ENCODE peak calls at places on chromosomes 16 and 17, in eight cellular contexts. E is heart left ventricle, P is right atrium auricular region, V is heart right ventricle, J is AG04450, W is sigmoid colon, O is cardiac fibroblast, B is GM12864. T is an unnamed sample.

GRCh38 chr16:24670623-24671454 is 58.6 kb upstream of the TNRC6A start:
- DNase-seq in B (no peak), W (peak; percentile 87), O (peak; percentile 82), V (peak; percentile 55), J (no peak), E (peak; percentile 77), P (peak; percentile 88), T (no peak)

GRCh38 chr17:77011173-77012011 is 129.4 kb upstream of the SEC14L1 start:
- DNase-seq in P (no peak), J (no peak), B (peak; percentile 3), W (no peak), V (no peak), E (no peak), O (peak; percentile 61), T (no peak)

GRCh38 chr16:11994187-11995119 is 17.9 kb downstream of the SNX29 start:
- DNase-seq in E (peak; percentile 70), P (no peak), J (no peak), V (no peak), W (peak; percentile 68), O (no peak), B (no peak), T (peak; percentile 86)

GRCh38 chr16:21301168-21301894 is 23.2 kb upstream of the CRYM start:
- DNase-seq in O (peak; percentile 68), V (peak; percentile 61), W (peak; percentile 88), B (peak; percentile 60), J (no peak), E (peak; percentile 74), P (peak; percentile 67), T (no peak)

GRCh38 chr16:55113195-55113594 is 182.5 kb downstream of the IRX5 start:
- DNase-seq in B (no peak), V (no peak), O (no peak), W (no peak), J (no peak), E (no peak), P (no peak), T (no peak)

GRCh38 chr16:88738167-88739084 is 32.1 kb downstream of the CTU2 start:
- DNase-seq in J (no peak), E (no peak), O (no peak), B (no peak), P (no peak), V (no peak), W (no peak), T (no peak)

GRCh38 chr17:1391577-1391976 is 8.4 kb downstream of the YWHAE start:
- DNase-seq in W (peak; percentile 55), V (no peak), E (no peak), J (no peak), O (no peak), B (no peak), P (no peak), T (no peak)

GRCh38 chr17:12990926-12991325 is 26.9 kb downstream of the ELAC2 start:
- DNase-seq in B (no peak), P (no peak), V (no peak), W (no peak), J (no peak), E (no peak), O (no peak), T (no peak)

GRCh38 chr17:31373150-31374082 is 18.1 kb upstream of the RAB11FIP4 start:
- DNase-seq in J (peak; percentile 23), V (no peak), E (no peak), O (peak; percentile 85), B (peak; percentile 40), W (no peak), P (no peak), T (no peak)

GRCh38 chr16:23348579-23349469 is 46.7 kb downstream of the SCNN1B start:
- DNase-seq in B (no peak), W (peak; percentile 26), E (no peak), V (no peak), P (no peak), J (no peak), O (no peak), T (no peak)

GRCh38 chr16:56389554-56389953 is 35.8 kb downstream of the AMFR start:
- DNase-seq in W (no peak), P (no peak), O (peak; percentile 66), E (no peak), J (peak; percentile 83), V (no peak), B (no peak), T (no peak)

GRCh38 chr16:87603684-87604571 is 1.6 kb downstream of the JPH3 start:
- DNase-seq in B (no peak), V (no peak), J (no peak), E (no peak), W (no peak), P (no peak), O (no peak), T (no peak)

GRCh38 chr17:30995347-30995746 is 24.5 kb downstream of the RNF135 start:
- DNase-seq in P (no peak), O (no peak), B (no peak), J (no peak), E (no peak), W (no peak), V (no peak), T (no peak)

GRCh38 chr16:15440852-15441251 is 6.5 kb downstream of the BMERB1 start:
- DNase-seq in B (no peak), O (peak; percentile 31), J (no peak), W (no peak), V (no peak), E (no peak), P (no peak), T (no peak)

GRCh38 chr17:29579866-29580771 is 9.3 kb downstream of the GIT1 start:
- DNase-seq in P (peak; percentile 88), J (no peak), O (peak; percentile 82), E (peak; percentile 90), W (peak; percentile 91), B (peak; percentile 64), V (peak; percentile 87), T (peak; percentile 86)

GRCh38 chr17:12790806-12791148 is 1.5 kb downstream of the ARHGAP44 start:
- DNase-seq in B (no peak), V (no peak), O (no peak), J (no peak), P (no peak), W (no peak), E (no peak), T (no peak)

GRCh38 chr17:63911657-63912100 is 621 bp upstream of the CSHL1 start:
- DNase-seq in V (no peak), B (no peak), W (no peak), E (no peak), O (peak; percentile 19), J (no peak), P (no peak), T (no peak)
- TF ChIP-seq CTCF in V (peak; percentile 83), B (peak; percentile 72), W (peak; percentile 22), E (peak; percentile 86), O (peak; percentile 66), J (peak; percentile 66), P (peak; percentile 95), T (peak; percentile 93)

GRCh38 chr17:7393613-7394451 is 493 bp downstream of the PLSCR3 start:
- DNase-seq in P (no peak), W (peak; percentile 76), V (no peak), O (no peak), B (no peak), J (no peak), E (no peak), T (no peak)
- TF ChIP-seq CTCF in P (no peak), W (no peak), V (no peak), O (peak; percentile 18), B (no peak), J (no peak), E (no peak), T (no peak)

GRCh38 chr17:22692801-22693171 is 1000.5 kb downstream of the KCNJ18 start:
- DNase-seq in B (no peak), V (no peak), J (no peak), E (no peak), O (no peak), P (no peak), W (no peak), T (no peak)

GRCh38 chr17:22694362-22695227 is 1002.3 kb downstream of the KCNJ18 start:
- DNase-seq in V (no peak), P (no peak), O (no peak), W (no peak), E (no peak), J (no peak), B (no peak), T (no peak)

GRCh38 chr17:22692066-22692800 is 999.9 kb downstream of the KCNJ18 start:
- DNase-seq in J (no peak), V (no peak), W (peak; percentile 55), B (no peak), P (peak; percentile 55), E (no peak), O (no peak), T (no peak)

DNA sequence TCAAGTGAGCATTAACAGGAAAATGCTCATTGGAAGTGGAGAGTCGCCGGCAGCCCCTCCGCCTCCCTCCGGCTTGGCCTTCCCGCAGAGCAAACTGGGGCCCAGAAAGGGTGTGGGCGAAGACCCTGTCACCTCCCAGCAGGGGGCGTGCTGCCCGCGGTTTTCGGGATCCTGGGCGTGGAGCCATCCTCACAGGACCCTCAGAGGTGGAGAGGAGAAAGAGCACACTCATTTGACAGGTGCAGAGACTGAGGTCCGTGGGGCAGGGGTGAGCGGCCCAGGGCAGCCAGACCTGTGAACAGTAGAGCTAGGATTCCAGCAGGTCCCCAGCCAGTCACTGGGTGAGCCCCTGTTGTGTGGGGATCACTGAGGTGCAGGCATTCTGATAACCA is 1002.9 kb downstream of the KCNJ18 start:
- DNase-seq in V (no peak), P (no peak), B (no peak), W (peak; percentile 57), E (no peak), O (no peak), J (no peak), T (no peak)
- TF ChIP-seq CTCF in V (no peak), P (no peak), B (no peak), W (no peak), E (no peak), O (no peak), J (no peak), T (no peak)

GRCh38 chr16:47142469-47143328 is 1.0 kb downstream of the NETO2 start:
- DNase-seq in J (no peak), P (no peak), E (no peak), O (peak; percentile 38), V (peak; percentile 23), W (no peak), B (no peak), T (no peak)

GRCh38 chr16:47144559-47144877 is 773 bp upstream of the NETO2 start:
- DNase-seq in E (no peak), J (no peak), W (no peak), B (no peak), V (no peak), O (no peak), P (no peak), T (no peak)

GRCh38 chr16:47141773-47142468 is 1.8 kb downstream of the NETO2 start:
- DNase-seq in P (peak; percentile 84), O (peak; percentile 85), E (peak; percentile 87), J (peak; percentile 55), V (peak; percentile 77), B (peak; percentile 90), W (peak; percentile 81), T (peak; percentile 82)

GRCh38 chr16:47143677-47144558 is at the start of gene NETO2:
- DNase-seq in J (no peak), W (no peak), V (peak; percentile 62), P (no peak), B (no peak), E (peak; percentile 81), O (peak; percentile 63), T (peak; percentile 51)

DNA sequence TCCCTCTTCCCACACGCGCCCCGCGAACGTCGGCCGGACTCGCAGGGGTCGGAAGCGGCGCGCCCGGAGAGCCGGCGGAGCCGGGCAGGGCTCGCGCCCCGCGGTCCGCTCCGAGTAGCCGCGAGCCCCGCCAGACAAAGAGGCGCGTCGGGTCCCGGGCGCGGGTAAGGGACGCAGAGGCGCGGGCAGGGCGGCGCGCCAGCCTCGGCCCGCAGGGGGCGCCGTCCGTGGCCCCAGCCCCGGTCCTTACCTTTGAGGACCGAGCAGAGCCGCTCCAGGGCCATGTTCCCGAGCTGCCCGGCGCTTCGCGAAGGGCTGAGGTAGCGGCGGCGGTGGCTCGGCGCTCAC is 442 bp downstream of the NETO2 start:
- DNase-seq in W (no peak), E (peak; percentile 76), P (no peak), O (peak; percentile 74), V (peak; percentile 59), J (no peak), B (no peak), T (no peak)
- TF ChIP-seq CTCF in W (no peak), E (peak; percentile 63), P (peak; percentile 68), O (no peak), V (peak; percentile 53), J (peak; percentile 53), B (peak; percentile 72), T (peak; percentile 88)